ENCODE peak calls at places on chromosomes 13 and 19, in nine cellular contexts. B is MCF 10A; Z is stimulated activated CD4-positive, alpha-beta T cell treated with anti-CD3 and anti-CD28 coated beads, Interleukin-15, amount 100 ng/mL, for 1 hour; P is epithelial cell of esophagus; G is activated gamma-delta T cell treated with Interleukin-2 at 50 U/mL for 16 hours; U is SK-N-SH; D is progenitor cell of endocrine pancreas; T is GM12878; K is heart left ventricle. N is an unnamed sample.

GRCh38 chr19:7926021-7926726 is at the start of gene CTXN1:
- DNase-seq in B (peak), Z (peak), P (peak), G (peak), U (peak), D (peak), T (no peak), K (peak), N (peak)

GRCh38 chr19:3589949-3590348 is 4.7 kb downstream of the GIPC3 start:
- DNase-seq in B (no peak), Z (no peak), P (no peak), G (no peak), U (no peak), D (no peak), T (no peak), K (no peak), N (no peak)

GRCh38 chr13:112740502-112741131 is 50.8 kb downstream of the ATP11A start:
- DNase-seq in B (peak), Z (no peak), P (peak), G (no peak), U (no peak), D (no peak), T (no peak), K (peak), N (no peak)

GRCh38 chr19:38417544-38418506 is 8.2 kb downstream of the RASGRP4 start:
- DNase-seq in B (peak), Z (peak), P (peak), G (peak), U (no peak), D (peak), T (no peak), K (peak), N (peak)

GRCh38 chr19:33621811-33622504 is at the start of gene CHST8:
- DNase-seq in B (no peak), Z (no peak), P (peak), G (no peak), U (peak), D (peak), T (no peak), K (peak), N (no peak)

GRCh38 chr13:23273498-23273897 is 92.7 kb downstream of the SGCG start:
- DNase-seq in B (no peak), Z (no peak), P (no peak), G (no peak), U (no peak), D (no peak), T (no peak), K (no peak), N (no peak)

GRCh38 chr13:45280751-45281634 is 60.0 kb downstream of the TPT1 start:
- DNase-seq in B (peak), Z (peak), P (peak), G (peak), U (peak), D (no peak), T (no peak), K (peak), N (peak)

GRCh38 chr13:70856706-70857105 is 748.5 kb upstream of the KLHL1 start:
- DNase-seq in B (no peak), Z (no peak), P (peak), G (no peak), U (no peak), D (no peak), T (no peak), K (no peak), N (no peak)

GRCh38 chr19:16078311-16078758 is 2.0 kb downstream of the TPM4 start:
- DNase-seq in B (no peak), Z (no peak), P (peak), G (no peak), U (no peak), D (no peak), T (no peak), K (peak), N (no peak)

GRCh38 chr13:113991191-113991669 is 17.4 kb upstream of the C13orf46 start:
- DNase-seq in B (no peak), Z (no peak), P (no peak), G (no peak), U (peak), D (no peak), T (no peak), K (no peak), N (no peak)

GRCh38 chr13:65595881-65596280 is 1634.3 kb downstream of the PCDH9 start:
- DNase-seq in B (no peak), Z (no peak), P (no peak), G (no peak), U (no peak), D (no peak), T (no peak), K (no peak), N (no peak)

GRCh38 chr19:54444737-54445136 is 4.3 kb upstream of the LENG8 start:
- DNase-seq in B (no peak), Z (no peak), P (no peak), G (no peak), U (no peak), D (no peak), T (no peak), K (no peak), N (no peak)

GRCh38 chr19:35446194-35446593 is 1.9 kb upstream of the FFAR2 start:
- DNase-seq in B (no peak), Z (no peak), P (no peak), G (peak), U (no peak), D (no peak), T (no peak), K (no peak), N (no peak)

GRCh38 chr13:112545866-112546265 is 42.1 kb downstream of the TUBGCP3 start:
- DNase-seq in B (peak), Z (no peak), P (peak), G (no peak), U (no peak), D (no peak), T (no peak), K (no peak), N (no peak)

GRCh38 chr19:55433292-55433691 is 9.8 kb downstream of the SHISA7 start:
- DNase-seq in B (no peak), Z (no peak), P (no peak), G (no peak), U (no peak), D (no peak), T (no peak), K (no peak), N (no peak)

GRCh38 chr13:111911141-111911720 is 155.7 kb upstream of the SOX1 start:
- DNase-seq in B (no peak), Z (no peak), P (no peak), G (no peak), U (no peak), D (no peak), T (no peak), K (no peak), N (no peak)

GRCh38 chr13:79403113-79403512 is 2.9 kb downstream of the RBM26 start:
- DNase-seq in B (peak), Z (no peak), P (no peak), G (no peak), U (no peak), D (no peak), T (no peak), K (no peak), N (no peak)

GRCh38 chr19:17357724-17358123 is 19.4 kb downstream of the PLVAP start:
- DNase-seq in B (peak), Z (no peak), P (no peak), G (no peak), U (no peak), D (no peak), T (no peak), K (peak), N (no peak)

GRCh38 chr19:2260341-2260751 is 4.1 kb upstream of the JSRP1 start:
- DNase-seq in B (peak), Z (no peak), P (peak), G (no peak), U (no peak), D (no peak), T (no peak), K (no peak), N (no peak)

GRCh38 chr13:90445179-90445578 is 902.3 kb upstream of the MIR17HG start:
- DNase-seq in B (peak), Z (no peak), P (peak), G (no peak), U (no peak), D (no peak), T (no peak), K (no peak), N (no peak)

GRCh38 chr19:2064788-2065524 is 13.9 kb upstream of the MKNK2 start:
- DNase-seq in B (no peak), Z (no peak), P (no peak), G (no peak), U (no peak), D (no peak), T (no peak), K (no peak), N (no peak)

GRCh38 chr13:36862722-36863121 is 43.7 kb downstream of the RFXAP start:
- DNase-seq in B (no peak), Z (no peak), P (no peak), G (no peak), U (no peak), D (no peak), T (no peak), K (no peak), N (no peak)

GRCh38 chr13:30312859-30313258 is 5.5 kb upstream of the KATNAL1 start:
- DNase-seq in B (peak), Z (no peak), P (no peak), G (no peak), U (no peak), D (no peak), T (no peak), K (no peak), N (no peak)